ENCODE peak calls at places on chromosomes 5 and 9, in five cellular contexts. K is SK-N-MC; P is GM23248; L is PC-3; S is CD4-positive, alpha-beta memory T cell. R is an unnamed sample.

GRCh38 chr9:111803924-111804323 is 9.2 kb upstream of the SHOC1 start:
- DNase-seq in K (no peak), P (no peak), L (no peak), S (no peak), R (no peak)

GRCh38 chr5:172642511-172642910 is 1.4 kb downstream of the NEURL1B start:
- DNase-seq in K (no peak), P (peak), L (no peak), S (no peak), R (no peak)

GRCh38 chr5:89337-90286 is 2.4 kb upstream of the PLEKHG4B start:
- DNase-seq in K (no peak), P (no peak), L (no peak), S (no peak), R (no peak)

GRCh38 chr5:121969660-121970295 is 8.0 kb downstream of the SRFBP1 start:
- DNase-seq in K (no peak), P (peak), L (peak), S (no peak), R (no peak)

GRCh38 chr9:69895185-69895584 is 74.6 kb downstream of the CFAP95 start:
- DNase-seq in K (no peak), P (peak), L (no peak), S (no peak), R (no peak)

GRCh38 chr5:140043508-140043872 is 391 bp upstream of the NRG2 start:
- DNase-seq in K (no peak), P (no peak), L (peak), S (no peak), R (peak)

GRCh38 chr9:79387091-79387490 is 184.7 kb upstream of the TLE4 start:
- DNase-seq in K (no peak), P (no peak), L (no peak), S (no peak), R (no peak)

GRCh38 chr9:111983484-111983908 is 86.9 kb downstream of the UGCG start:
- DNase-seq in K (no peak), P (no peak), L (no peak), S (no peak), R (no peak)

GRCh38 chr9:124030969-124031451 is 19.4 kb downstream of the LHX2 start:
- DNase-seq in K (no peak), P (peak), L (no peak), S (no peak), R (no peak)

GRCh38 chr5:148268556-148268955 is at the start of gene SPINK13:
- DNase-seq in K (no peak), P (peak), L (peak), S (no peak), R (no peak)

GRCh38 chr9:126510564-126510963 is 103.2 kb upstream of the LMX1B start:
- DNase-seq in K (no peak), P (no peak), L (no peak), S (no peak), R (peak)

GRCh38 chr5:15522141-15522540 is 22.2 kb downstream of the FBXL7 start:
- DNase-seq in K (no peak), P (no peak), L (no peak), S (no peak), R (no peak)

GRCh38 chr5:168171901-168172717 is 119.3 kb upstream of the WWC1 start:
- DNase-seq in K (no peak), P (peak), L (no peak), S (no peak), R (no peak)

GRCh38 chr9:78130004-78130403 is 98.4 kb upstream of the GNAQ start:
- DNase-seq in K (no peak), P (no peak), L (peak), S (no peak), R (no peak)

GRCh38 chr5:31273631-31274378 is 80.3 kb downstream of the CDH6 start:
- DNase-seq in K (no peak), P (no peak), L (no peak), S (no peak), R (no peak)

GRCh38 chr5:52725781-52726180 is 61.9 kb upstream of the ITGA1 start:
- DNase-seq in K (no peak), P (no peak), L (no peak), S (no peak), R (no peak)
- H3K27ac ChIP-seq in K (no peak), P (no peak), L (peak), S (peak), R (peak)

GRCh38 chr9:137070201-137070905 is at the start of gene SAPCD2:
- DNase-seq in K (no peak), P (peak), L (peak), S (peak), R (peak)
- H3K4me3 ChIP-seq in K (peak), P (peak), L (peak), S (peak), R (peak)

GRCh38 chr5:1801061-1801953 is at the start of gene NDUFS6:
- DNase-seq in K (no peak), P (peak), L (peak), S (peak), R (peak)

GRCh38 chr5:1800470-1801060 is 642 bp upstream of the NDUFS6 start:
- DNase-seq in K (no peak), P (no peak), L (peak), S (peak), R (peak)

GRCh38 chr5:1803192-1803591 is 2.0 kb downstream of the NDUFS6 start:
- DNase-seq in K (no peak), P (no peak), L (no peak), S (no peak), R (no peak)

GRCh38 chr5:1799602-1800469 is at the start of gene MRPL36:
- DNase-seq in K (no peak), P (peak), L (peak), S (peak), R (peak)

DNA sequence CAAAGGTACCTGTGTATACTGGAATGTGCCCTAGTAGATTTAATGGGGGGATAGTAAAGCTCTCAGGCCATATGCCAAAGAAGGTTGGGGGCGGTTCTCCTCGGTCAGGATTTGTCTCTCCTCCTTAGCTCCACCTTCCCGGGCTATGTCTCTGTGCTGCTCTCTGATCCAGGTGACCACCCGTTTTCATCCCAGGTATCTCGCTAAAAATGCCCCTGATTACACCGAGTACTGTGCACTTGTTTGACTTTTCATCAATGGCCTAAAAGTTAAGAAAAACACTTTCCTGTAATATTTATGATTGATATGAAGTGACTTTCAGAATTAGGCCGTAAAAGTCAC is 718 bp downstream of the NDUFS6 start:
- DNase-seq in K (no peak), P (peak), L (peak), S (no peak), R (no peak)
- H3K27ac ChIP-seq in K (no peak), P (peak), L (peak), S (peak), R (peak)

GRCh38 chr5:16849181-16849580 is 86.9 kb downstream of the MYO10 start:
- DNase-seq in K (no peak), P (no peak), L (peak), S (no peak), R (no peak)
- H3K4me3 ChIP-seq in K (no peak), P (no peak), L (no peak), S (no peak), R (no peak)

GRCh38 chr5:158466196-158466595 is 607.3 kb upstream of the CLINT1 start:
- DNase-seq in K (no peak), P (no peak), L (no peak), S (no peak), R (no peak)
- H3K27ac ChIP-seq in K (no peak), P (no peak), L (no peak), S (no peak), R (no peak)